ENCODE peak calls at places on chromosomes 5 and 9, in four cellular contexts. Q is heart right ventricle, K is GM06990, N is GM12865. P is an unnamed sample.

GRCh38 chr9:134720136-134720753 is 78.6 kb downstream of the COL5A1 start:
- DNase-seq in Q (no peak), K (no peak), N (no peak), P (no peak)

GRCh38 chr5:179355976-179356968 is 11.0 kb upstream of the ADAMTS2 start:
- DNase-seq in Q (no peak), K (no peak), N (no peak), P (no peak)

GRCh38 chr5:76544268-76544926 is 78.8 kb downstream of the F2RL2 start:
- DNase-seq in Q (no peak), K (no peak), N (peak), P (no peak)

GRCh38 chr9:132502480-132502879 is 79.9 kb upstream of the BARHL1 start:
- DNase-seq in Q (no peak), K (no peak), N (no peak), P (no peak)

GRCh38 chr9:9078301-9078700 is 1278.7 kb upstream of the DMAC1 start:
- DNase-seq in Q (no peak), K (no peak), N (no peak), P (no peak)

GRCh38 chr9:89845321-89845720 is 240.5 kb downstream of the GADD45G start:
- DNase-seq in Q (no peak), K (no peak), N (no peak), P (no peak)

GRCh38 chr9:71383308-71383707 is 261.9 kb upstream of the TRPM3 start:
- DNase-seq in Q (no peak), K (no peak), N (no peak), P (no peak)

GRCh38 chr5:141604318-141604717 is 14.5 kb downstream of the DIAPH1 start:
- DNase-seq in Q (no peak), K (no peak), N (no peak), P (no peak)

GRCh38 chr5:151326276-151326675 is 21.1 kb downstream of the SLC36A2 start:
- DNase-seq in Q (no peak), K (no peak), N (no peak), P (no peak)

GRCh38 chr5:137234973-137235943 is 263.9 kb downstream of the SPOCK1 start:
- DNase-seq in Q (no peak), K (no peak), N (peak), P (no peak)

GRCh38 chr5:72268753-72269410 is 51.2 kb downstream of the MRPS27 start:
- DNase-seq in Q (no peak), K (peak), N (peak), P (peak)

GRCh38 chr5:8720476-8720875 is 825.4 kb downstream of the SEMA5A start:
- DNase-seq in Q (no peak), K (no peak), N (no peak), P (no peak)

GRCh38 chr9:129910628-129911567 is 75.6 kb downstream of the USP20 start:
- DNase-seq in Q (no peak), K (no peak), N (no peak), P (no peak)

GRCh38 chr9:93093449-93094293 is 2.3 kb upstream of the CARD19 start:
- DNase-seq in Q (no peak), K (peak), N (peak), P (peak)

DNA sequence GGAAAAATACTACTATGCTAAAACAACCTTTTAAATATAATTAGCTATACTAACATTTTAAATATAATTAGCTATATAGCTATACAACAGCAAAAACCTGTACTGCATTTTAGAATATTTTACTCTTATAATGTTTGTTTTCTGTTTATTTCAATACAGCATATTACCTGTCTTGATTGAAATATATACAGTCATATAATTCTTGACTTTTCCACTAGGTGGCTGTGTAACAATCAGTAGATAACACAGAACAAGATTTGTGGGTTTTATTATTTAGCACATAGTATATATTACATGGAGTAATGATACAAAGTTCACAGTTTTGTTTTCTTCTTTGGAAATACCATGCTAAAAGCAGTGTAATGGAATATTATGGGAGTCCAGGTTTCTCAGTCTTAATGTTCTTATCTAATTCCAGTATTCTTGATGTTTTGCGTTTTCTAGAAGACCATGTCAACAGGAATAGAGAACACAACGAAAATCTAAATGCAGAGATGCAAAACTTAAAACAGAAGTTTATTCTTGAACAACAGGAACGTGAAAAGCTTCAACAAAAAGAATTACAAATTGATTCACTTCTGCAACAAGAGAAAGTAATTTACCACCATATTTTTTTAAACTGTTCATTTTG is 13.3 kb downstream of the HMMR start:
- DNase-seq in Q (no peak), K (no peak), N (peak), P (no peak)
- TF ChIP-seq CTCF in Q (peak), K (peak), N (peak), P (no peak)

GRCh38 chr5:5141011-5141599 is 975 bp downstream of the ADAMTS16 start:
- DNase-seq in Q (no peak), K (no peak), N (no peak), P (no peak)
- H3K4me3 ChIP-seq in Q (peak), K (no peak), N (no peak), P (no peak)

DNA sequence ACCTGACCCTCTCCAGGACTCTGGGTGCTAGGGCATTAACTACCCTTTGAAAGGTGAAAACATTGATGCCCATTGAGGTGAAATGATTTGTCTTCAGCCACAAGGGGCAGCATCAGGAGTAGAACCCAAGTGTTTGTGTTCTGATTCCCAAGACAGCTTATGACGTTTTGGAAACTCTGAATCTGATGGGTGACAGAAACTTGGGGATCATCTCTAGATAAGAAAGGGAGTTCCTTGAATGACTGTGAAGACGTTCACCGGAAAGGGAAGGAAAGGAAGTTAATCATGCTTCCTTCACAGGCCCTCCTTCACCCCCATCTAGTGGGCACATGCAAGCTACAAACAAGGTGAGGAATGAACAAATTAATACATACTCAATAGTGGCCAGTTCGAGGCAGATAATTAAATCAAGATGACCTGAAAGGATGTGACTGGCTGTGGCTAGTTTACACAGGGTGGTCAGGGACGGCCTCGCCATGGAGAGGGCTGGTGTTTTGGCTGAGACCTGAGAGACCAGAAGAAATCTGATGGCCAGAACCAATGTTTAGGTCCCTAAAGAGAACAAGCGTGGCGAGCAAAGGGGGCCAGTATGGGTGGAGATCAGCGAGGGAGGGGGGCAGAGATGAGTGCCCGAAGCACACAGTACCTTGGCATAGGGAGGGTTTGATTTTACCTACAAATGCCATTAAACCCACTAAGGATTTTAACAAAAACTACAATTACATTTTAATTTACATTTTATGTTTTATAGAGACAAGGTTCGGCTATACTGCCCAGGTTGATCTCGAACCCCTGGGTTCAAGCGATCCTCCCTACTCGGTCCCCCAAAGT is 937 bp upstream of the SLC26A2 start:
- DNase-seq in Q (no peak), K (peak), N (peak), P (peak)
- TF ChIP-seq CTCF in Q (peak), K (peak), N (peak), P (peak)

DNA sequence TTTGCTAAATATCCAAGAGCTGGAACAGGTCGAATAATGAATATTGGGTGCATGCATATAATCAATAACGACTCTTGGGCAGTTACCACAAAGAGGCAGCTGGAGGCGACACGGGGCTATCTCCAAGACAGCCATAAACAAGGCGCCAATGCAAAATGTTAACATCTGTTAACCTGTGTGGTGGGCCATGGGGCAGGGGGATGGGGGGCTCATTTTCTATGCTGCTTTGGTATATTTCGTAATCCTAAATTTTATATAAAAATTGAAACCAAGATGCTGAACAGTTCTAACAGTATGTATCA is 1.3 kb upstream of the RNF44 start:
- DNase-seq in Q (no peak), K (no peak), N (no peak), P (no peak)
- H3K4me3 ChIP-seq in Q (peak), K (no peak), N (no peak), P (no peak)

GRCh38 chr5:173484569-173484968 is 131.9 kb downstream of the BOD1 start:
- DNase-seq in Q (no peak), K (no peak), N (no peak), P (no peak)
- TF ChIP-seq CTCF in Q (no peak), K (no peak), N (no peak), P (no peak)

P was measured in GM12864.